ENCODE peak calls at places on chromosomes 13 and 19, in nine cellular contexts. L is mammary epithelial cell; O is left cardiac atrium; I is activated CD8-positive, alpha-beta memory T cell treated with anti-CD3 and anti-CD28 coated beads, Interleukin-2, amount 50 U/mL, for 48 hours; Q is amniotic epithelial cell; F is B cell; C is ELR; U is NCI-H1092; K is cardiac muscle cell. J is an unnamed sample.

GRCh38 chr13:30802501-30802900 is 67.2 kb downstream of the ALOX5AP start:
- DNase-seq in L (no peak), O (no peak), I (no peak), Q (no peak), F (no peak), C (no peak), U (no peak), K (no peak), J (no peak)

GRCh38 chr19:13060964-13061927 is 41.4 kb downstream of the LYL1 start:
- DNase-seq in L (peak), O (peak), I (peak), Q (peak), F (peak), C (peak), U (peak), K (peak), J (peak)

GRCh38 chr13:33611016-33611805 is 206.7 kb upstream of the RFC3 start:
- DNase-seq in L (no peak), O (peak), I (no peak), Q (peak), F (no peak), C (no peak), U (peak), K (peak), J (peak)

GRCh38 chr13:27425918-27426630 is 1.7 kb downstream of the GTF3A start:
- DNase-seq in L (peak), O (peak), I (peak), Q (peak), F (peak), C (peak), U (peak), K (peak), J (peak)

GRCh38 chr19:1449467-1450442 is at the start of gene APC2:
- DNase-seq in L (no peak), O (no peak), I (no peak), Q (no peak), F (no peak), C (peak), U (peak), K (no peak), J (peak)

GRCh38 chr19:7492142-7493055 is 3.6 kb upstream of the PEX11G start:
- DNase-seq in L (peak), O (no peak), I (peak), Q (peak), F (no peak), C (peak), U (no peak), K (peak), J (no peak)

GRCh38 chr13:43242040-43242439 is 218.7 kb downstream of the DNAJC15 start:
- DNase-seq in L (no peak), O (no peak), I (no peak), Q (no peak), F (no peak), C (no peak), U (no peak), K (no peak), J (no peak)

GRCh38 chr19:13260883-13261653 is 110.9 kb downstream of the IER2 start:
- DNase-seq in L (peak), O (no peak), I (peak), Q (peak), F (peak), C (peak), U (no peak), K (peak), J (no peak)

GRCh38 chr19:1567848-1568227 is 287 bp downstream of the MEX3D start:
- DNase-seq in L (no peak), O (no peak), I (no peak), Q (no peak), F (no peak), C (no peak), U (no peak), K (no peak), J (no peak)

GRCh38 chr13:110957181-110957884 is 42.5 kb upstream of the ANKRD10 start:
- DNase-seq in L (peak), O (no peak), I (no peak), Q (peak), F (no peak), C (peak), U (no peak), K (no peak), J (no peak)